ENCODE peak calls at places on chromosomes 2 and 18, in seven cellular contexts. One of them, this sample, is unnamed.
A peak's percentile ranks its signal among the peaks of the same experiment; 100 is the strongest.

GRCh38 chr2:76197842-76198448 is 487.2 kb upstream of the GCFC2 start:
- DNase-seq in A673: peak; percentile 87
- DNase-seq in body of pancreas: peak; percentile 69
- DNase-seq in hepatocyte: peak; percentile 86
- DNase-seq in lung: peak; percentile 65
- DNase-seq in astrocyte: peak; percentile 23
- DNase-seq in sigmoid colon: peak; percentile 68
- DNase-seq in this sample: peak; percentile 61

GRCh38 chr2:37005118-37005868 is 39.0 kb upstream of the STRN start:
- DNase-seq in A673: peak; percentile 35
- DNase-seq in body of pancreas: no peak
- DNase-seq in hepatocyte: peak; percentile 28
- DNase-seq in lung: no peak
- DNase-seq in astrocyte: no peak
- DNase-seq in sigmoid colon: no peak
- DNase-seq in this sample: no peak

GRCh38 chr2:23381084-23381483 is 3.9 kb upstream of the KLHL29 start:
- DNase-seq in A673: peak; percentile 94
- DNase-seq in body of pancreas: peak; percentile 58
- DNase-seq in hepatocyte: no peak
- DNase-seq in lung: peak; percentile 80
- DNase-seq in astrocyte: peak; percentile 75
- DNase-seq in sigmoid colon: no peak
- DNase-seq in this sample: peak; percentile 76

GRCh38 chr2:8630676-8631464 is 51.0 kb upstream of the ID2 start:
- DNase-seq in A673: no peak
- DNase-seq in body of pancreas: no peak
- DNase-seq in hepatocyte: no peak
- DNase-seq in lung: no peak
- DNase-seq in astrocyte: no peak
- DNase-seq in sigmoid colon: peak; percentile 40
- DNase-seq in this sample: no peak

GRCh38 chr18:49226935-49227334 is 233.5 kb downstream of the DYM start:
- DNase-seq in A673: no peak
- DNase-seq in body of pancreas: no peak
- DNase-seq in hepatocyte: no peak
- DNase-seq in lung: no peak
- DNase-seq in astrocyte: no peak
- DNase-seq in sigmoid colon: no peak
- DNase-seq in this sample: no peak

GRCh38 chr18:34506198-34506597 is 203.9 kb upstream of the DTNA start:
- DNase-seq in A673: no peak
- DNase-seq in body of pancreas: no peak
- DNase-seq in hepatocyte: no peak
- DNase-seq in lung: no peak
- DNase-seq in astrocyte: no peak
- DNase-seq in sigmoid colon: no peak
- DNase-seq in this sample: no peak

GRCh38 chr2:58633576-58634365 is 392.6 kb upstream of the FANCL start:
- DNase-seq in A673: peak; percentile 17
- DNase-seq in body of pancreas: no peak
- DNase-seq in hepatocyte: peak; percentile 16
- DNase-seq in lung: no peak
- DNase-seq in astrocyte: peak; percentile 66
- DNase-seq in sigmoid colon: no peak
- DNase-seq in this sample: no peak

GRCh38 chr2:98828793-98829371 is 98.0 kb upstream of the MGAT4A start:
- DNase-seq in A673: no peak
- DNase-seq in body of pancreas: no peak
- DNase-seq in hepatocyte: no peak
- DNase-seq in lung: no peak
- DNase-seq in astrocyte: no peak
- DNase-seq in sigmoid colon: no peak
- DNase-seq in this sample: no peak

GRCh38 chr2:227164745-227165350 is 424 bp downstream of the COL4A3 start:
- DNase-seq in A673: no peak
- DNase-seq in body of pancreas: peak; percentile 43
- DNase-seq in hepatocyte: peak; percentile 24
- DNase-seq in lung: no peak
- DNase-seq in astrocyte: no peak
- DNase-seq in sigmoid colon: no peak
- DNase-seq in this sample: no peak

GRCh38 chr2:9481257-9481922 is 7.0 kb downstream of the IAH1 start:
- DNase-seq in A673: no peak
- DNase-seq in body of pancreas: no peak
- DNase-seq in hepatocyte: no peak
- DNase-seq in lung: no peak
- DNase-seq in astrocyte: peak; percentile 67
- DNase-seq in sigmoid colon: no peak
- DNase-seq in this sample: no peak

GRCh38 chr2:215529271-215529670 is 93.4 kb upstream of the FN1 start:
- DNase-seq in A673: no peak
- DNase-seq in body of pancreas: no peak
- DNase-seq in hepatocyte: no peak
- DNase-seq in lung: no peak
- DNase-seq in astrocyte: peak; percentile 84
- DNase-seq in sigmoid colon: no peak
- DNase-seq in this sample: no peak

GRCh38 chr2:233419626-233420431 is 65.5 kb downstream of the DGKD start:
- DNase-seq in A673: no peak
- DNase-seq in body of pancreas: no peak
- DNase-seq in hepatocyte: no peak
- DNase-seq in lung: peak; percentile 25
- DNase-seq in astrocyte: no peak
- DNase-seq in sigmoid colon: no peak
- DNase-seq in this sample: peak; percentile 44

GRCh38 chr2:145404690-145405089 is 884.8 kb upstream of the ZEB2 start:
- DNase-seq in A673: no peak
- DNase-seq in body of pancreas: no peak
- DNase-seq in hepatocyte: no peak
- DNase-seq in lung: no peak
- DNase-seq in astrocyte: no peak
- DNase-seq in sigmoid colon: no peak
- DNase-seq in this sample: no peak

GRCh38 chr18:11021477-11021876 is 127.9 kb downstream of the PIEZO2 start:
- DNase-seq in A673: no peak
- DNase-seq in body of pancreas: no peak
- DNase-seq in hepatocyte: no peak
- DNase-seq in lung: no peak
- DNase-seq in astrocyte: no peak
- DNase-seq in sigmoid colon: no peak
- DNase-seq in this sample: no peak
- TF ChIP-seq CTCF in A673: no peak
- TF ChIP-seq CTCF in body of pancreas: no peak
- TF ChIP-seq CTCF in hepatocyte: no peak
- TF ChIP-seq CTCF in lung: no peak
- TF ChIP-seq CTCF in astrocyte: no peak
- TF ChIP-seq CTCF in sigmoid colon: no peak
- TF ChIP-seq CTCF in this sample: no peak

GRCh38 chr2:207331674-207332073 is 165.9 kb upstream of the KLF7 start:
- DNase-seq in A673: no peak
- DNase-seq in body of pancreas: no peak
- DNase-seq in hepatocyte: no peak
- DNase-seq in lung: no peak
- DNase-seq in astrocyte: no peak
- DNase-seq in sigmoid colon: no peak
- DNase-seq in this sample: no peak

GRCh38 chr2:207330912-207331311 is 165.2 kb upstream of the KLF7 start:
- DNase-seq in A673: peak; percentile 25
- DNase-seq in body of pancreas: no peak
- DNase-seq in hepatocyte: peak; percentile 66
- DNase-seq in lung: peak; percentile 69
- DNase-seq in astrocyte: peak; percentile 95
- DNase-seq in sigmoid colon: no peak
- DNase-seq in this sample: peak; percentile 69

GRCh38 chr2:207334309-207334630 is 168.5 kb upstream of the KLF7 start:
- DNase-seq in A673: no peak
- DNase-seq in body of pancreas: no peak
- DNase-seq in hepatocyte: no peak
- DNase-seq in lung: no peak
- DNase-seq in astrocyte: no peak
- DNase-seq in sigmoid colon: no peak
- DNase-seq in this sample: no peak

GRCh38 chr2:207333599-207334308 is 168.0 kb upstream of the KLF7 start:
- DNase-seq in A673: no peak
- DNase-seq in body of pancreas: no peak
- DNase-seq in hepatocyte: no peak
- DNase-seq in lung: no peak
- DNase-seq in astrocyte: peak; percentile 73
- DNase-seq in sigmoid colon: no peak
- DNase-seq in this sample: no peak

DNA sequence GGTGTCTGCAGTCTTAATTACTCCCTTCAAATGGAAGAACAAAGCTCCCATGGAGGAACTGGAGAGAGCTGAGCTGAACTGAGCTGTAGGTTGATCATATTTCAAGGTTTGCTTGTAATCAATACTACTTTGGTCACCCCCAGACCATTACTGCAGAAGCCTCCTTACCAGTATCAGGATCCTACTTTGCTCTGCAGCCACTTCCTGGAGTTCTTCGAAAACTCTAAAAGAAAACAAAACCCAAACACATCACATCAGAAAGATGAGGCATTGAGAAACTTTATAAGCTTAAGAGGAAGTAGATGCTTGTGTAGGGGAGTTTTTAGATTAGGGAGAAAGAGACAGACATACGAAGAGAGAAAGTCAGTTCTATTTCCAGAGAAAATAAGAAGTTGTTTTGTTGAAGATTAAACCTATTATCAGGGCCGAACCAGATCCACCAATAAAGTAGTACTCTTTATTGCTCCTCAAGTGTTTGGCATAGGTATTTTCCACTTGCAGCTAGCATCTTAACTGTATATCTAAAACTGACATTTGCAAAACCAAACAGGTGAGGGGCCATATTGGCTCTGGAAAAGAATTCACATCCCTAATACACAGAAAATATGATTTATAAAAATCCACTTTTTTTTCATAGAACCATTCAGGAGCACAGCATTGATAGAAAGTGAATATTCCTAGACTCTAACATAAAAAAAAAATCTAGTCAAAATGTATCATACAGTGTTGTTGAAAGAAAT is 166.9 kb upstream of the KLF7 start:
- DNase-seq in A673: no peak
- DNase-seq in body of pancreas: no peak
- DNase-seq in hepatocyte: no peak
- DNase-seq in lung: no peak
- DNase-seq in astrocyte: no peak
- DNase-seq in sigmoid colon: no peak
- DNase-seq in this sample: no peak
- H3K4me1 ChIP-seq in A673: peaks cover 12% of the 10 kb centered on the region
- H3K4me1 ChIP-seq in body of pancreas: peaks cover 9% of the 10 kb centered on the region
- H3K4me1 ChIP-seq in hepatocyte: peaks cover 15% of the 10 kb centered on the region
- H3K4me1 ChIP-seq in lung: peaks cover 27% of the 10 kb centered on the region
- H3K4me1 ChIP-seq in astrocyte: peaks cover 40% of the 10 kb centered on the region
- H3K4me1 ChIP-seq in sigmoid colon: peaks cover 17% of the 10 kb centered on the region
- H3K4me1 ChIP-seq in this sample: peaks cover 41% of the 10 kb centered on the region

GRCh38 chr2:88827821-88828220 is 136.3 kb downstream of the RPIA start:
- DNase-seq in A673: no peak
- DNase-seq in body of pancreas: no peak
- DNase-seq in hepatocyte: no peak
- DNase-seq in lung: no peak
- DNase-seq in astrocyte: no peak
- DNase-seq in sigmoid colon: no peak
- DNase-seq in this sample: no peak

GRCh38 chr2:88826399-88826798 is 134.9 kb downstream of the RPIA start:
- DNase-seq in A673: no peak
- DNase-seq in body of pancreas: no peak
- DNase-seq in hepatocyte: no peak
- DNase-seq in lung: no peak
- DNase-seq in astrocyte: no peak
- DNase-seq in sigmoid colon: no peak
- DNase-seq in this sample: no peak

GRCh38 chr2:88829607-88830463 is 138.4 kb downstream of the RPIA start:
- DNase-seq in A673: no peak
- DNase-seq in body of pancreas: no peak
- DNase-seq in hepatocyte: no peak
- DNase-seq in lung: no peak
- DNase-seq in astrocyte: no peak
- DNase-seq in sigmoid colon: no peak
- DNase-seq in this sample: no peak

GRCh38 chr2:88831071-88831791 is 139.8 kb downstream of the RPIA start:
- DNase-seq in A673: no peak
- DNase-seq in body of pancreas: no peak
- DNase-seq in hepatocyte: no peak
- DNase-seq in lung: no peak
- DNase-seq in astrocyte: no peak
- DNase-seq in sigmoid colon: no peak
- DNase-seq in this sample: no peak

GRCh38 chr2:88828397-88829137 is 137.1 kb downstream of the RPIA start:
- DNase-seq in A673: no peak
- DNase-seq in body of pancreas: no peak
- DNase-seq in hepatocyte: no peak
- DNase-seq in lung: no peak
- DNase-seq in astrocyte: no peak
- DNase-seq in sigmoid colon: no peak
- DNase-seq in this sample: no peak
- TF ChIP-seq CTCF in A673: no peak
- TF ChIP-seq CTCF in body of pancreas: no peak
- TF ChIP-seq CTCF in hepatocyte: no peak
- TF ChIP-seq CTCF in lung: no peak
- TF ChIP-seq CTCF in astrocyte: no peak
- TF ChIP-seq CTCF in sigmoid colon: no peak
- TF ChIP-seq CTCF in this sample: no peak

DNA sequence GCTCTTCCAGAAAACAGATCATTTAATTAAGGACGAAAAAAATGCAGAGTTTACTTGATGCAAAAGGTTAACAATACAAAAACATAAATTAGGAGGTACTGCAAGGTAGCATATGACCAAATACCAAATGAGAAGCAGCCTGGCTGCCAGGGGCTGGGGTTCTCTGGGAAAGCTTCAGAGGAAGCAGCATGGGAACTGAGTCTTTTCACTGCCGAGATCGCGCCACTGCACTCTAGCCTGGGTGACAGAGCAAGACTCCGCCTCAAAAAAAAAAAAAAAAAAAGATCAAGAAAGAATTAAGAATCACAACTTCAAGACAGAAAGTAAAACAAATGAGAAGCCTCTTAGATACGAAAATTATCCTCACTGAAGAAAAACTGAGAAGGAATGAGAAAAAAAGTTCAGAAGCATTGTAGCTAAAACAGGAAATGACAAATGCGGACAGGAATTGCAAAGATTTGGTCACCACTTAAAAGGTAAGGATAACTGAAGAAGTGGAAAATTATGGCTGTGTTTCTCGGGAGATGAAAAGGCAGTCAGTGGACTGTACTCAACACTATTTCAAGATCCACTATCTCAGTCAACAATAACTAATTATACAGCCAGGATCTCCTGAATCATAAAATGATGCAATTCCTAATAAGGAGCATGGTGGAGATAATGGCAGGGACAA is 4.3 kb downstream of the SEPTIN10 start:
- DNase-seq in A673: peak; percentile 69
- DNase-seq in body of pancreas: no peak
- DNase-seq in hepatocyte: no peak
- DNase-seq in lung: no peak
- DNase-seq in astrocyte: peak; percentile 83
- DNase-seq in sigmoid colon: no peak
- DNase-seq in this sample: no peak
- H3K4me1 ChIP-seq in A673: peaks cover 48% of the 10 kb centered on the region
- H3K4me1 ChIP-seq in body of pancreas: peaks cover 12% of the 10 kb centered on the region
- H3K4me1 ChIP-seq in hepatocyte: peaks cover 9% of the 10 kb centered on the region
- H3K4me1 ChIP-seq in lung: peaks cover 9% of the 10 kb centered on the region
- H3K4me1 ChIP-seq in astrocyte: peaks cover 54% of the 10 kb centered on the region
- H3K4me1 ChIP-seq in sigmoid colon: peaks cover 64% of the 10 kb centered on the region
- H3K4me1 ChIP-seq in this sample: peaks cover 38% of the 10 kb centered on the region

GRCh38 chr18:74172697-74173433 is 24.5 kb downstream of the TIMM21 start:
- DNase-seq in A673: no peak
- DNase-seq in body of pancreas: no peak
- DNase-seq in hepatocyte: no peak
- DNase-seq in lung: no peak
- DNase-seq in astrocyte: no peak
- DNase-seq in sigmoid colon: no peak
- DNase-seq in this sample: no peak
- TF ChIP-seq CTCF in A673: no peak
- TF ChIP-seq CTCF in body of pancreas: no peak
- TF ChIP-seq CTCF in hepatocyte: no peak
- TF ChIP-seq CTCF in lung: no peak
- TF ChIP-seq CTCF in astrocyte: no peak
- TF ChIP-seq CTCF in sigmoid colon: no peak
- TF ChIP-seq CTCF in this sample: no peak